ENCODE peak calls at places on chromosomes 3 and 15, in nine cellular contexts. X, K, Q, R, G, U, T, S and O are unnamed samples.

GRCh38 chr3:124461838-124462632 is 268.2 kb upstream of the UMPS start:
- DNase-seq in T (no peak), S (no peak), Q (no peak), X (no peak), G (no peak), U (no peak), K (no peak), R (no peak), O (no peak)

GRCh38 chr3:39170461-39170860 is 17.1 kb upstream of the CSRNP1 start:
- DNase-seq in X (no peak), U (no peak), K (no peak), R (no peak), S (no peak), T (no peak), G (no peak), Q (no peak), O (no peak)

GRCh38 chr15:64845183-64845611 is 3.5 kb downstream of the PLEKHO2 start:
- DNase-seq in S (no peak), R (no peak), Q (no peak), G (no peak), X (no peak), T (peak), U (no peak), K (no peak), O (no peak)

GRCh38 chr15:40511472-40512133 is 40.8 kb downstream of the CHST14 start:
- DNase-seq in T (peak), S (peak), R (peak), X (peak), K (peak), Q (peak), G (no peak), U (peak), O (peak)

GRCh38 chr15:65812921-65813320 is 20.8 kb upstream of the DENND4A start:
- DNase-seq in R (no peak), U (no peak), S (no peak), K (no peak), X (no peak), T (no peak), Q (no peak), G (no peak), O (no peak)

GRCh38 chr3:80439490-80439889 is 671.7 kb upstream of the ROBO1 start:
- DNase-seq in Q (no peak), S (no peak), X (no peak), U (no peak), R (no peak), K (no peak), T (no peak), G (no peak), O (no peak)

GRCh38 chr3:52295809-52296208 is 8.2 kb downstream of the GLYCTK start:
- DNase-seq in G (no peak), T (no peak), S (no peak), R (no peak), U (no peak), K (no peak), Q (no peak), X (no peak), O (no peak)

GRCh38 chr15:90530250-90531051 is 728 bp downstream of the CRTC3 start:
- DNase-seq in T (peak), G (peak), U (peak), R (peak), Q (peak), K (peak), S (peak), X (no peak), O (peak)

GRCh38 chr3:195239121-195239520 is 31.8 kb downstream of the XXYLT1 start:
- DNase-seq in S (no peak), U (no peak), X (no peak), G (no peak), R (no peak), Q (no peak), K (no peak), T (no peak), O (no peak)

GRCh38 chr3:111831840-111832239 is 27.2 kb upstream of the PHLDB2 start:
- DNase-seq in T (no peak), U (no peak), X (no peak), R (no peak), K (no peak), G (no peak), S (no peak), Q (no peak), O (no peak)

GRCh38 chr3:153596402-153596801 is 434.4 kb downstream of the RAP2B start:
- DNase-seq in T (no peak), R (no peak), K (no peak), Q (no peak), G (no peak), S (no peak), X (no peak), U (no peak), O (no peak)

GRCh38 chr3:161332792-161333191 is 38.5 kb downstream of the SPTSSB start:
- DNase-seq in X (peak), U (no peak), Q (no peak), S (no peak), G (no peak), R (no peak), T (no peak), K (no peak), O (no peak)

GRCh38 chr15:96171842-96172241 is 158.7 kb upstream of the NR2F2 start:
- DNase-seq in R (no peak), T (no peak), K (no peak), Q (no peak), G (peak), S (no peak), U (no peak), X (peak), O (no peak)

GRCh38 chr3:46646700-46647099 is 34.4 kb downstream of the FAM240A start:
- DNase-seq in K (no peak), G (peak), S (no peak), U (no peak), R (no peak), Q (no peak), X (no peak), T (no peak), O (no peak)

GRCh38 chr3:71447197-71447596 is 136.3 kb downstream of the FOXP1 start:
- DNase-seq in R (no peak), X (no peak), S (no peak), Q (no peak), U (no peak), T (no peak), K (no peak), G (no peak), O (no peak)

GRCh38 chr15:77075528-77075927 is 4.6 kb upstream of the TSPAN3 start:
- DNase-seq in U (no peak), R (no peak), S (no peak), Q (no peak), X (peak), K (no peak), T (no peak), G (no peak), O (peak)

GRCh38 chr3:196867507-196868296 is at the start of gene SENP5:
- DNase-seq in R (peak), U (peak), K (peak), S (peak), G (peak), T (peak), X (peak), Q (peak), O (peak)
- TF ChIP-seq POLR2A in R (peak), U (peak), K (peak), S (peak), G (peak), T (peak), X (peak), Q (no peak), O (peak)

GRCh38 chr3:8307545-8308110 is 194.0 kb upstream of the LMCD1 start:
- DNase-seq in S (no peak), G (no peak), T (no peak), U (no peak), X (no peak), K (no peak), R (no peak), Q (no peak), O (no peak)
- TF ChIP-seq POLR2A in S (no peak), G (no peak), T (no peak), U (no peak), X (no peak), K (no peak), R (no peak), Q (no peak), O (no peak)

GRCh38 chr15:56243774-56244236 is at the start of gene RFX7:
- DNase-seq in R (peak), T (peak), Q (no peak), S (peak), K (peak), U (peak), G (peak), X (peak), O (no peak)
- TF ChIP-seq POLR2A in R (peak), T (no peak), Q (no peak), S (no peak), K (peak), U (peak), G (no peak), X (no peak), O (peak)

GRCh38 chr15:42385206-42385979 is 26.1 kb downstream of the CAPN3 start:
- DNase-seq in U (no peak), R (no peak), K (peak), X (peak), S (no peak), Q (no peak), T (peak), G (peak), O (peak)

GRCh38 chr15:42387603-42388002 is 28.3 kb downstream of the CAPN3 start:
- DNase-seq in U (no peak), T (no peak), K (no peak), X (no peak), Q (no peak), G (no peak), S (no peak), R (no peak), O (no peak)

GRCh38 chr15:42384597-42384996 is 25.3 kb downstream of the CAPN3 start:
- DNase-seq in X (no peak), Q (no peak), R (no peak), K (no peak), U (no peak), T (no peak), S (no peak), G (no peak), O (no peak)

GRCh38 chr15:42385980-42386695 is 26.8 kb downstream of the CAPN3 start:
- DNase-seq in Q (no peak), G (peak), X (no peak), U (no peak), K (no peak), R (no peak), T (no peak), S (no peak), O (no peak)
- TF ChIP-seq POLR2A in Q (no peak), G (no peak), X (no peak), U (no peak), K (no peak), R (no peak), T (no peak), S (no peak), O (no peak)

GRCh38 chr15:58440181-58440910 is 8.6 kb downstream of the LIPC start:
- DNase-seq in R (no peak), S (peak), Q (peak), G (peak), K (peak), T (no peak), X (peak), U (no peak), O (peak)

GRCh38 chr15:58441376-58442070 is 9.7 kb downstream of the LIPC start:
- DNase-seq in G (peak), S (no peak), T (no peak), X (no peak), Q (no peak), U (no peak), R (no peak), K (no peak), O (no peak)

GRCh38 chr15:58443291-58443690 is 11.5 kb downstream of the LIPC start:
- DNase-seq in U (no peak), X (no peak), R (no peak), G (no peak), K (no peak), S (no peak), Q (no peak), T (no peak), O (no peak)

GRCh38 chr15:58440922-58441321 is 9.1 kb downstream of the LIPC start:
- DNase-seq in Q (no peak), R (no peak), T (peak), K (peak), X (no peak), S (peak), U (no peak), G (no peak), O (no peak)

DNA sequence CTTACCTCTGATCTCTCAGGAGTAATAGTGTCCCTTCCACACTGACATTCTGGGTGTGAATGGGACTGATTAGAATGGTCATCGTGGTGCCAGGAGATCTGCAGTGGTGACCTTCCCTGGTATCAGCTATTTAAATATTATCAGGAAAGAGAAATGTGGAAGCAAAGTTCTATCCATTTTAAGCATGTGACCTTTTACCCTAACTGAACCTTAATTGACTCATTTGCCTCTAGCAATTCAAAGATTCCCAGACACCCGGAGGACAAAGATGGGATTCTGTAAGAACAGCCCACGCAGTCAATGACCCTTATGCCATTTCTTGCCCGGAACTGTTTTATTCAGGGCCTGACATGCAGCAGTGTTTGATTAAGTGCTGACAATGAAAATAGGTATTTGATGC is 10.3 kb downstream of the LIPC start:
- DNase-seq in X (no peak), T (no peak), K (no peak), Q (no peak), U (no peak), G (no peak), S (no peak), R (no peak), O (no peak)
- TF ChIP-seq POLR2A in X (no peak), T (no peak), K (no peak), Q (no peak), U (no peak), G (no peak), S (no peak), R (no peak), O (no peak)

DNA sequence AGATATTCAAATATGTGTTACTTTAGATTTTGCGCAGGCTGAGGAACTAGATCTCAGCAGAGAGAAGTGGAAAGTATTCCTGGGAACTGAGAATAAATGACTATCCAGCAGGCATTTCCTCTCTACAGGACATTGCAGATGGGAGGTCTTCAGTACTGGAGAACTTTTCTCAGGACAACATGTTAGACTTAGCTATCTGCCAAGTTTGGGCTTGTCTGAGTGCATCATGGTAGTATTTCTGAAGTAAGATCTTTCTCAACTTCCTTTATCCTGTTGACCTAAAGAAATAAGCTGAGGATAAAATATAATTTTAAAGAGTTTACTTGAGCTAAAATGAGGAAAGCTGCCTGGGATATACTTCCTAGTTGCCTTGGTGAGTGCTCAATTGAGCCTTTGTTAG is 167.9 kb upstream of the BCHE start:
- DNase-seq in S (no peak), X (no peak), T (no peak), R (no peak), G (no peak), K (no peak), Q (no peak), U (no peak), O (no peak)
- TF ChIP-seq POLR2A in S (no peak), X (no peak), T (no peak), R (no peak), G (no peak), K (no peak), Q (no peak), U (no peak), O (no peak)

GRCh38 chr15:25439456-25439836 is 622 bp upstream of the UBE3A start:
- DNase-seq in G (peak), X (peak), T (peak), Q (no peak), U (no peak), R (no peak), K (no peak), S (no peak), O (peak)

GRCh38 chr15:25438601-25439455 is at the start of gene UBE3A:
- DNase-seq in Q (peak), S (peak), K (peak), R (peak), U (peak), G (peak), X (peak), T (peak), O (peak)

GRCh38 chr15:25435474-25436243 is 3.2 kb downstream of the UBE3A start:
- DNase-seq in U (no peak), X (no peak), Q (no peak), K (no peak), R (no peak), S (no peak), T (no peak), G (peak), O (no peak)

GRCh38 chr15:25436707-25437106 is 2.1 kb downstream of the UBE3A start:
- DNase-seq in T (no peak), Q (no peak), S (no peak), U (no peak), R (no peak), G (no peak), K (no peak), X (peak), O (no peak)

GRCh38 chr15:25437751-25438600 is 848 bp downstream of the UBE3A start:
- DNase-seq in T (peak), S (peak), G (peak), X (peak), R (peak), U (peak), Q (peak), K (no peak), O (peak)
- TF ChIP-seq POLR2A in T (no peak), S (no peak), G (no peak), X (no peak), R (no peak), U (no peak), Q (no peak), K (no peak), O (no peak)

DNA sequence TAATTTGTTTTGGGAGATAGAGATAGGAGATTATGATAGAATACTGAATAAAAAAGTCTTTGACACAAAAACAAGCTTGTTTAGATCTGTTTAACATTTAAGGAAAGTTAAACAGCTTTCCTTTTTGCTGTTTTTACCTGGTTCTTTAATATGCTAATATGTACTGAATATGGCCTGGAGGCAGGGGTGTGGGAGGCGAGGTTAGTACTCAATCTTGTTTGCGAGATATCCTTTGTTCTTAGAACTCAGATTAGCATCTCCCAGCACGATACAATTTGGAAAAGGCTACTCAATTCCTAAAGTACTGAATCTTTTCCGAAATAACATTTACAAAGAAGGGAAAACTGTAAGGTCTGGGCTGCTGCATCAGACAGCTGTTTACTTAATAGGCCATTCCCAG is 40.8 kb upstream of the ST3GAL6 start:
- DNase-seq in G (no peak), X (no peak), U (no peak), R (no peak), Q (no peak), S (no peak), K (no peak), T (no peak), O (no peak)
- TF ChIP-seq POLR2A in G (no peak), X (no peak), U (no peak), R (no peak), Q (no peak), S (no peak), K (no peak), T (no peak), O (no peak)